ENCODE peak calls at places on chromosomes 16 and 17, in seven cellular contexts. One of them, this sample, is unnamed.

GRCh38 chr17:43543771-43544575 is 2.2 kb downstream of the ETV4 start:
- DNase-seq in K562: peak; percentile 46
- DNase-seq in SK-N-SH: no peak
- DNase-seq in GM12878: no peak
- DNase-seq in HepG2: peak; percentile 47
- DNase-seq in HCT116: no peak
- DNase-seq in H1: no peak
- DNase-seq in this sample: no peak

GRCh38 chr17:74176546-74177001 is 26.9 kb upstream of the RPL38 start:
- DNase-seq in SK-N-SH: peak; percentile 91
- DNase-seq in GM12878: no peak
- DNase-seq in H1: peak; percentile 85
- DNase-seq in HCT116: peak; percentile 56
- DNase-seq in HepG2: peak; percentile 60
- DNase-seq in K562: peak; percentile 72
- DNase-seq in this sample: peak; percentile 72

GRCh38 chr17:27986805-27987684 is 55.4 kb upstream of the NLK start:
- DNase-seq in K562: peak; percentile 96
- DNase-seq in HCT116: no peak
- DNase-seq in HepG2: no peak
- DNase-seq in SK-N-SH: no peak
- DNase-seq in GM12878: no peak
- DNase-seq in H1: no peak
- DNase-seq in this sample: no peak

GRCh38 chr17:62869885-62870580 is 61.9 kb upstream of the MARCHF10 start:
- DNase-seq in HCT116: no peak
- DNase-seq in H1: peak; percentile 53
- DNase-seq in K562: no peak
- DNase-seq in HepG2: no peak
- DNase-seq in GM12878: no peak
- DNase-seq in SK-N-SH: peak; percentile 81
- DNase-seq in this sample: no peak

GRCh38 chr17:11909348-11909747 is 87.9 kb downstream of the ZNF18 start:
- DNase-seq in K562: peak; percentile 53
- DNase-seq in H1: peak; percentile 57
- DNase-seq in HepG2: no peak
- DNase-seq in HCT116: no peak
- DNase-seq in GM12878: no peak
- DNase-seq in SK-N-SH: no peak
- DNase-seq in this sample: no peak

GRCh38 chr17:6711081-6711674 is 2.0 kb downstream of the SLC13A5 start:
- DNase-seq in GM12878: no peak
- DNase-seq in SK-N-SH: no peak
- DNase-seq in HCT116: no peak
- DNase-seq in H1: no peak
- DNase-seq in K562: no peak
- DNase-seq in HepG2: peak; percentile 61
- DNase-seq in this sample: peak; percentile 21

GRCh38 chr16:3731126-3731935 is 14.0 kb upstream of the TRAP1 start:
- DNase-seq in SK-N-SH: no peak
- DNase-seq in GM12878: no peak
- DNase-seq in H1: no peak
- DNase-seq in HCT116: no peak
- DNase-seq in HepG2: no peak
- DNase-seq in K562: no peak
- DNase-seq in this sample: no peak

GRCh38 chr16:66479661-66480264 is 52.7 kb downstream of the BEAN1 start:
- DNase-seq in K562: no peak
- DNase-seq in GM12878: no peak
- DNase-seq in HCT116: no peak
- DNase-seq in H1: no peak
- DNase-seq in SK-N-SH: no peak
- DNase-seq in HepG2: no peak
- DNase-seq in this sample: no peak

GRCh38 chr17:13736915-13737314 is 135.2 kb upstream of the HS3ST3A1 start:
- DNase-seq in K562: no peak
- DNase-seq in GM12878: no peak
- DNase-seq in SK-N-SH: no peak
- DNase-seq in H1: no peak
- DNase-seq in HCT116: no peak
- DNase-seq in HepG2: no peak
- DNase-seq in this sample: no peak

GRCh38 chr17:13337864-13338371 is 263.8 kb downstream of the HS3ST3A1 start:
- DNase-seq in K562: peak; percentile 65
- DNase-seq in GM12878: no peak
- DNase-seq in HCT116: peak; percentile 54
- DNase-seq in H1: no peak
- DNase-seq in HepG2: peak; percentile 42
- DNase-seq in SK-N-SH: peak; percentile 51
- DNase-seq in this sample: no peak

GRCh38 chr17:55456307-55457240 is 34.9 kb upstream of the MMD start:
- DNase-seq in GM12878: no peak
- DNase-seq in SK-N-SH: no peak
- DNase-seq in HepG2: no peak
- DNase-seq in K562: no peak
- DNase-seq in H1: no peak
- DNase-seq in HCT116: no peak
- DNase-seq in this sample: no peak

GRCh38 chr16:80084614-80085013 is 456.2 kb upstream of the DYNLRB2 start:
- DNase-seq in H1: peak; percentile 56
- DNase-seq in HepG2: peak; percentile 41
- DNase-seq in K562: peak; percentile 67
- DNase-seq in GM12878: no peak
- DNase-seq in SK-N-SH: no peak
- DNase-seq in HCT116: no peak
- DNase-seq in this sample: peak; percentile 27

GRCh38 chr17:75238684-75239191 is 22.7 kb downstream of the GGA3 start:
- DNase-seq in SK-N-SH: peak; percentile 90
- DNase-seq in HCT116: peak; percentile 59
- DNase-seq in GM12878: no peak
- DNase-seq in H1: peak; percentile 72
- DNase-seq in HepG2: peak; percentile 74
- DNase-seq in K562: peak; percentile 80
- DNase-seq in this sample: peak; percentile 79

GRCh38 chr17:32503251-32504165 is 16.7 kb downstream of the CDK5R1 start:
- DNase-seq in SK-N-SH: no peak
- DNase-seq in H1: no peak
- DNase-seq in GM12878: peak; percentile 98
- DNase-seq in K562: no peak
- DNase-seq in HepG2: no peak
- DNase-seq in HCT116: no peak
- DNase-seq in this sample: no peak

GRCh38 chr16:77277571-77277970 is 78.4 kb downstream of the SYCE1L start:
- DNase-seq in HepG2: no peak
- DNase-seq in SK-N-SH: no peak
- DNase-seq in H1: no peak
- DNase-seq in HCT116: no peak
- DNase-seq in K562: no peak
- DNase-seq in GM12878: no peak
- DNase-seq in this sample: no peak

GRCh38 chr16:4051591-4051990 is 64.7 kb downstream of the ADCY9 start:
- DNase-seq in H1: no peak
- DNase-seq in HepG2: no peak
- DNase-seq in HCT116: no peak
- DNase-seq in SK-N-SH: no peak
- DNase-seq in K562: no peak
- DNase-seq in GM12878: no peak
- DNase-seq in this sample: no peak

GRCh38 chr16:75754126-75754525 is 27.8 kb upstream of the CPHXL start:
- DNase-seq in GM12878: no peak
- DNase-seq in HCT116: no peak
- DNase-seq in K562: no peak
- DNase-seq in SK-N-SH: no peak
- DNase-seq in H1: no peak
- DNase-seq in HepG2: peak; percentile 9
- DNase-seq in this sample: peak; percentile 38

GRCh38 chr17:82214012-82214628 is 1.5 kb upstream of the CCDC57 start:
- DNase-seq in HepG2: no peak
- DNase-seq in SK-N-SH: peak; percentile 53
- DNase-seq in GM12878: no peak
- DNase-seq in H1: no peak
- DNase-seq in K562: peak; percentile 44
- DNase-seq in HCT116: no peak
- DNase-seq in this sample: no peak

GRCh38 chr17:59558953-59559352 is 6.5 kb upstream of the DHX40 start:
- DNase-seq in HepG2: peak; percentile 17
- DNase-seq in K562: no peak
- DNase-seq in H1: no peak
- DNase-seq in GM12878: no peak
- DNase-seq in HCT116: no peak
- DNase-seq in SK-N-SH: peak; percentile 42
- DNase-seq in this sample: peak; percentile 22

GRCh38 chr17:21817791-21818364 is 125.6 kb downstream of the KCNJ18 start:
- DNase-seq in H1: no peak
- DNase-seq in SK-N-SH: no peak
- DNase-seq in HepG2: no peak
- DNase-seq in GM12878: no peak
- DNase-seq in K562: no peak
- DNase-seq in HCT116: no peak
- DNase-seq in this sample: no peak

GRCh38 chr17:28716740-28717577 is 709 bp downstream of the RAB34 start:
- DNase-seq in HCT116: no peak
- DNase-seq in K562: no peak
- DNase-seq in SK-N-SH: no peak
- DNase-seq in H1: no peak
- DNase-seq in GM12878: no peak
- DNase-seq in HepG2: no peak
- DNase-seq in this sample: no peak

GRCh38 chr16:58024673-58025350 is 742 bp upstream of the MMP15 start:
- DNase-seq in SK-N-SH: peak; percentile 49
- DNase-seq in GM12878: no peak
- DNase-seq in HCT116: peak; percentile 56
- DNase-seq in H1: peak; percentile 73
- DNase-seq in HepG2: peak; percentile 92
- DNase-seq in K562: peak; percentile 74
- DNase-seq in this sample: peak; percentile 50

GRCh38 chr16:69319381-69319780 is 8.2 kb downstream of the VPS4A start:
- DNase-seq in SK-N-SH: no peak
- DNase-seq in GM12878: no peak
- DNase-seq in HCT116: no peak
- DNase-seq in HepG2: no peak
- DNase-seq in H1: no peak
- DNase-seq in K562: no peak
- DNase-seq in this sample: no peak

GRCh38 chr17:50918933-50919296 is 52.8 kb upstream of the TOB1 start:
- DNase-seq in H1: no peak
- DNase-seq in HCT116: no peak
- DNase-seq in SK-N-SH: peak; percentile 59
- DNase-seq in GM12878: no peak
- DNase-seq in HepG2: no peak
- DNase-seq in K562: no peak
- DNase-seq in this sample: no peak

GRCh38 chr17:58665946-58666857 is 25.6 kb downstream of the TEX14 start:
- DNase-seq in SK-N-SH: no peak
- DNase-seq in K562: peak; percentile 68
- DNase-seq in GM12878: no peak
- DNase-seq in HepG2: no peak
- DNase-seq in H1: no peak
- DNase-seq in HCT116: peak; percentile 69
- DNase-seq in this sample: no peak

GRCh38 chr16:76277099-76278030 is at the start of gene CNTNAP4:
- DNase-seq in HCT116: no peak
- DNase-seq in SK-N-SH: peak; percentile 51
- DNase-seq in GM12878: no peak
- DNase-seq in K562: no peak
- DNase-seq in H1: peak; percentile 73
- DNase-seq in HepG2: no peak
- DNase-seq in this sample: peak; percentile 2

DNA sequence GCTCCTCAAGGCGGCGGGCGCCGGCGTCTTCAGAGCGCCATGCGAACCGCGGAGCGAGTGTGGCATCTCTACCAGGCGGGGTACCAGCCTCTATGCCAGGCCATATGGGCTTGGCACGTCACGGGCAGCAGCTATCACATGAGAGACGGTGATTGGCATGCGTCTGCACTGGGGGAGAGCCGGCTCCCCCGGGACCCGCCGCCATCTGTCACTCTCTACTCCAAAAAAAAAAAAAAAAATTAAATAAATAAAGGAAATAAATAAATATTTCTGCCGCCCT is at the start of gene NEUROD2:
- DNase-seq in HepG2: no peak
- DNase-seq in HCT116: no peak
- DNase-seq in K562: no peak
- DNase-seq in H1: peak; percentile 55
- DNase-seq in GM12878: no peak
- DNase-seq in SK-N-SH: no peak
- DNase-seq in this sample: no peak
- TF ChIP-seq JUND in HepG2: no peak
- TF ChIP-seq JUND in HCT116: no peak
- TF ChIP-seq JUND in K562: no peak
- TF ChIP-seq JUND in H1: no peak
- TF ChIP-seq JUND in GM12878: no peak
- TF ChIP-seq JUND in SK-N-SH: no peak
- TF ChIP-seq JUND in this sample: no peak

GRCh38 chr17:17545031-17545820 is 46.3 kb downstream of the PEMT start:
- DNase-seq in H1: no peak
- DNase-seq in K562: no peak
- DNase-seq in HepG2: no peak
- DNase-seq in SK-N-SH: no peak
- DNase-seq in GM12878: no peak
- DNase-seq in HCT116: no peak
- DNase-seq in this sample: no peak
- TF ChIP-seq JUND in H1: no peak
- TF ChIP-seq JUND in K562: no peak
- TF ChIP-seq JUND in HepG2: no peak
- TF ChIP-seq JUND in SK-N-SH: no peak
- TF ChIP-seq JUND in GM12878: no peak
- TF ChIP-seq JUND in HCT116: no peak
- TF ChIP-seq JUND in this sample: no peak

GRCh38 chr16:84773312-84773711 is 46.5 kb upstream of the CRISPLD2 start:
- DNase-seq in HepG2: no peak
- DNase-seq in K562: no peak
- DNase-seq in SK-N-SH: no peak
- DNase-seq in H1: no peak
- DNase-seq in HCT116: no peak
- DNase-seq in GM12878: no peak
- DNase-seq in this sample: no peak
- TF ChIP-seq JUND in HepG2: no peak
- TF ChIP-seq JUND in K562: no peak
- TF ChIP-seq JUND in SK-N-SH: no peak
- TF ChIP-seq JUND in H1: no peak
- TF ChIP-seq JUND in HCT116: no peak
- TF ChIP-seq JUND in GM12878: no peak
- TF ChIP-seq JUND in this sample: no peak

DNA sequence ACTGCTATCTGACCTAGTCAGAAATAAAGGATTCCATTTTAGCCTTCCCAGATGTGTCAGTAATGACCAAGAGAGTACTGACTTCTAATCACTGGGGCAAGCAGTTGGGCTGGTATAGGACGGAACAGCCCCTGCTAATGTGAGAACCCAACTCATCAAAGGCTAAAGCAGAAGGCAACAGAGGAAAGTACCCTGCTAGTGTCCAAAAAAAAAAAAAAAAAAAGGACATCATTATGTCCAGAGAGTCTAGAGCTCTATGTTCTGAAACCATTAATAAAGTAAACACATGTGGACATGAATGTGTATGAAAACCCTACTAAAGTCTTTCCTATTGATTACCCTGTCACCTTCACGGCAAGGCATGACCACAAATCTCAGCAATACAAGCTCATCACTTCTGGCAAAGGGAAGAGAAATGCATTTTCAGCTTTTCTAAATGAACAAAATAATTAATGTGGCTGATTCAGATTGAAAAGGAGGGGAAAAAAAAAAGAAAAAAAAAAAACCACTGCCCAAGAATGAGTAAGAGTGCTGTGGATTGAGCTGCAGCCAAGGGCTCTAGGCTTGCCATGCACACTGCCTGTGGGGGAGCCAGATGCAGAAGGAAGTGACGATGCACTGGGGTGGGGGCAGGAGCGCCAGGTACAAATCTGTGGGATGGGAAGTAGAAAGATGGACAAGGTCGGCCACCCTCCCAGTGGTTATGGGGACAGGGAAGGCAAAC is 84.8 kb downstream of the CYTH1 start:
- DNase-seq in H1: no peak
- DNase-seq in HCT116: no peak
- DNase-seq in SK-N-SH: no peak
- DNase-seq in K562: no peak
- DNase-seq in GM12878: no peak
- DNase-seq in HepG2: no peak
- DNase-seq in this sample: no peak
- TF ChIP-seq JUND in H1: no peak
- TF ChIP-seq JUND in HCT116: no peak
- TF ChIP-seq JUND in SK-N-SH: no peak
- TF ChIP-seq JUND in K562: no peak
- TF ChIP-seq JUND in GM12878: no peak
- TF ChIP-seq JUND in HepG2: no peak
- TF ChIP-seq JUND in this sample: no peak

This sample was measured in T47D.